ENCODE peak calls at places on chromosomes 11 and 22, in nine cellular contexts. Y, U, E, K, P, M, F, Q and C are unnamed samples.

GRCh38 chr11:68044145-68044813 is 5.5 kb downstream of the TCIRG1 start:
- DNase-seq in Y (no peak), U (peak), E (no peak), K (no peak), P (no peak), M (no peak), F (no peak), Q (no peak), C (no peak)

GRCh38 chr11:118629761-118630661 is 22.6 kb downstream of the PHLDB1 start:
- DNase-seq in Y (no peak), U (peak), E (no peak), K (peak), P (no peak), M (peak), F (no peak), Q (no peak), C (peak)

GRCh38 chr22:41482319-41482935 is 13.5 kb downstream of the ACO2 start:
- DNase-seq in Y (no peak), U (no peak), E (no peak), K (no peak), P (no peak), M (no peak), F (no peak), Q (no peak), C (no peak)

GRCh38 chr11:65165847-65166317 is 4.2 kb upstream of the SPDYC start:
- DNase-seq in Y (no peak), U (no peak), E (no peak), K (peak), P (peak), M (no peak), F (no peak), Q (no peak), C (peak)

GRCh38 chr11:45413156-45413833 is 127.2 kb upstream of the SYT13 start:
- DNase-seq in Y (no peak), U (no peak), E (no peak), K (no peak), P (no peak), M (no peak), F (no peak), Q (no peak), C (no peak)

GRCh38 chr11:79055866-79056632 is 384.8 kb downstream of the TENM4 start:
- DNase-seq in Y (no peak), U (no peak), E (no peak), K (no peak), P (no peak), M (no peak), F (no peak), Q (no peak), C (no peak)

GRCh38 chr22:28500005-28500404 is 179.6 kb downstream of the TTC28 start:
- DNase-seq in Y (no peak), U (no peak), E (no peak), K (no peak), P (no peak), M (no peak), F (no peak), Q (no peak), C (no peak)

GRCh38 chr22:35218079-35218478 is 39.2 kb upstream of the HMGXB4 start:
- DNase-seq in Y (no peak), U (no peak), E (no peak), K (no peak), P (no peak), M (no peak), F (no peak), Q (no peak), C (no peak)

GRCh38 chr11:15942936-15943335 is 413.4 kb downstream of the SOX6 start:
- DNase-seq in Y (no peak), U (no peak), E (peak), K (no peak), P (no peak), M (no peak), F (no peak), Q (no peak), C (no peak)

GRCh38 chr11:5923427-5923776 is 18.6 kb upstream of the OR56A3 start:
- DNase-seq in Y (no peak), U (no peak), E (no peak), K (no peak), P (no peak), M (no peak), F (no peak), Q (no peak), C (no peak)

GRCh38 chr22:42078469-42079318 is 806 bp upstream of the SMDT1 start:
- DNase-seq in Y (peak), U (peak), E (peak), K (no peak), P (peak), M (no peak), F (no peak), Q (no peak), C (no peak)

GRCh38 chr11:71235719-71236118 is 16.7 kb downstream of the SHANK2 start:
- DNase-seq in Y (no peak), U (peak), E (peak), K (no peak), P (no peak), M (no peak), F (no peak), Q (no peak), C (no peak)

GRCh38 chr11:19432370-19433163 is 191.8 kb upstream of the E2F8 start:
- DNase-seq in Y (no peak), U (no peak), E (no peak), K (peak), P (no peak), M (peak), F (no peak), Q (no peak), C (no peak)

GRCh38 chr11:114262681-114263509 is 33.3 kb upstream of the NNMT start:
- DNase-seq in Y (no peak), U (no peak), E (no peak), K (no peak), P (no peak), M (peak), F (no peak), Q (no peak), C (no peak)

GRCh38 chr22:46287873-46288751 is 8.6 kb upstream of the GTSE1 start:
- DNase-seq in Y (no peak), U (peak), E (peak), K (peak), P (no peak), M (no peak), F (no peak), Q (no peak), C (no peak)

GRCh38 chr22:45226681-45227186 is 14.0 kb downstream of the KIAA0930 start:
- DNase-seq in Y (no peak), U (peak), E (peak), K (no peak), P (peak), M (peak), F (no peak), Q (no peak), C (peak)

GRCh38 chr22:20014526-20015186 is 2.0 kb downstream of the ARVCF start:
- DNase-seq in Y (no peak), U (no peak), E (no peak), K (no peak), P (peak), M (no peak), F (no peak), Q (no peak), C (no peak)

GRCh38 chr22:43479962-43480361 is 68.1 kb downstream of the MPPED1 start:
- DNase-seq in Y (no peak), U (no peak), E (no peak), K (no peak), P (no peak), M (no peak), F (no peak), Q (no peak), C (no peak)

GRCh38 chr11:102115557-102115956 is 5.3 kb downstream of the YAP1 start:
- DNase-seq in Y (peak), U (no peak), E (no peak), K (peak), P (no peak), M (peak), F (no peak), Q (no peak), C (no peak)

GRCh38 chr22:30228509-30229359 is 17.8 kb downstream of the LIF start:
- DNase-seq in Y (no peak), U (no peak), E (no peak), K (no peak), P (no peak), M (peak), F (no peak), Q (no peak), C (no peak)

GRCh38 chr11:36367806-36368680 is 72.0 kb downstream of the PRR5L start:
- DNase-seq in Y (no peak), U (no peak), E (no peak), K (no peak), P (no peak), M (no peak), F (no peak), Q (no peak), C (no peak)

GRCh38 chr22:40176921-40177737 is 596 bp upstream of the TNRC6B start:
- DNase-seq in Y (peak), U (no peak), E (no peak), K (peak), P (peak), M (peak), F (no peak), Q (peak), C (peak)

GRCh38 chr11:121036981-121037380 is 13.1 kb downstream of the TBCEL start:
- DNase-seq in Y (no peak), U (no peak), E (no peak), K (no peak), P (no peak), M (no peak), F (no peak), Q (no peak), C (no peak)

GRCh38 chr11:65786786-65787636 is at the start of gene OVOL1:
- DNase-seq in Y (peak), U (peak), E (no peak), K (peak), P (peak), M (peak), F (no peak), Q (no peak), C (no peak)

GRCh38 chr11:12439615-12440014 is 62.2 kb downstream of the PARVA start:
- DNase-seq in Y (no peak), U (no peak), E (no peak), K (peak), P (no peak), M (no peak), F (no peak), Q (no peak), C (no peak)

GRCh38 chr11:71086687-71087258 is 165.6 kb downstream of the SHANK2 start:
- DNase-seq in Y (peak), U (no peak), E (no peak), K (no peak), P (peak), M (peak), F (no peak), Q (no peak), C (no peak)

GRCh38 chr11:94762208-94762607 is 5.9 kb upstream of the AMOTL1 start:
- DNase-seq in Y (no peak), U (no peak), E (no peak), K (no peak), P (no peak), M (no peak), F (no peak), Q (no peak), C (no peak)

GRCh38 chr11:131027501-131027900 is 111.2 kb upstream of the SNX19 start:
- DNase-seq in Y (no peak), U (no peak), E (no peak), K (no peak), P (no peak), M (no peak), F (no peak), Q (no peak), C (no peak)

GRCh38 chr11:131025020-131025419 is 108.7 kb upstream of the SNX19 start:
- DNase-seq in Y (no peak), U (no peak), E (no peak), K (no peak), P (no peak), M (peak), F (no peak), Q (no peak), C (no peak)

DNA sequence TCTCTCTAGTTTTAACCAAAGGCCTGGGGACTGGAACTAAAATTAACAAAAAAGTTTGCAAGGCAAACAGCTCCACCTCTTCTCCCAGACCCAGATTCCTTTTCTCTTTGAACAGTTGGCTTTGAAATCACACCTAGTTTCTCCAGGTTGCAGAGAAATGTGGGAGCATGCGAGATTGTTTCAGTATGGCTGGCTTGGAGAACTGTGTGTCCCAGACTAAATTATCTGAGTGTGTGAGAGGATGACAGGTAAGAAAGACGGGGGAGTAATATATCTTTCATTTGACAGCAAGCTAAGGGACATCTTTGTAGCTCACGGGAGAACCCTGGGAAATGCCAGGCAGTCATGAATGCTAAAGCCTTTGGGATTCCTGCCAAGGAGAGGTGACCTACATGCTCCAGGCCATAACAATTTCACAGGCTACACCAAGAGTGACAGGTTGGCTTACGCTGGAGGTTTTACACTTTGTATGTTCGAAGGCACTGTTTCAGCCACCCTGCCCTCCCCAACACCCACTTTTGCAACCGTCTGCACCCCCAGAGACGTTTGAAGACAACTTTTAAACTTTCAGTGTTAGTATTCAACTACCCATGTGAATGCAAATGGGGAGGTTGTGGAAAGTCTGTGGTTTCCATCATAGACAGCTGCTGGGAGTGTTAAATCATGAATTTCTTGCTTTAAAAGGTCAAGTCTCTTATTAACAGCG is 109.3 kb upstream of the SNX19 start:
- DNase-seq in Y (no peak), U (no peak), E (no peak), K (no peak), P (no peak), M (no peak), F (no peak), Q (no peak), C (no peak)
- TF ChIP-seq CTCF in Y (no peak), U (no peak), E (no peak), K (no peak), P (no peak), M (no peak), F (peak), Q (no peak), C (no peak)

GRCh38 chr11:122645847-122646246 is 9.7 kb upstream of the UBASH3B start:
- DNase-seq in Y (no peak), U (no peak), E (no peak), K (no peak), P (no peak), M (no peak), F (no peak), Q (no peak), C (no peak)
- TF ChIP-seq CTCF in Y (no peak), U (no peak), E (no peak), K (no peak), P (no peak), M (no peak), F (no peak), Q (no peak), C (no peak)

GRCh38 chr11:73466643-73467042 is 90.4 kb downstream of the RELT start:
- DNase-seq in Y (no peak), U (no peak), E (no peak), K (no peak), P (no peak), M (no peak), F (no peak), Q (no peak), C (no peak)
- TF ChIP-seq CTCF in Y (no peak), U (no peak), E (no peak), K (no peak), P (no peak), M (no peak), F (no peak), Q (no peak), C (no peak)

GRCh38 chr11:60345489-60345888 is 18.4 kb downstream of the MS4A6E start:
- DNase-seq in Y (no peak), U (peak), E (no peak), K (peak), P (no peak), M (peak), F (no peak), Q (no peak), C (no peak)

GRCh38 chr11:60348116-60348515 is 21.1 kb downstream of the MS4A6E start:
- DNase-seq in Y (no peak), U (no peak), E (no peak), K (no peak), P (no peak), M (no peak), F (no peak), Q (no peak), C (no peak)

GRCh38 chr11:60347084-60347797 is 20.2 kb downstream of the MS4A6E start:
- DNase-seq in Y (no peak), U (no peak), E (no peak), K (no peak), P (no peak), M (no peak), F (no peak), Q (no peak), C (no peak)

GRCh38 chr11:60344146-60344545 is 17.1 kb downstream of the MS4A6E start:
- DNase-seq in Y (no peak), U (no peak), E (no peak), K (no peak), P (no peak), M (no peak), F (no peak), Q (no peak), C (no peak)

GRCh38 chr11:60343094-60343704 is 16.1 kb downstream of the MS4A6E start:
- DNase-seq in Y (no peak), U (no peak), E (no peak), K (no peak), P (no peak), M (peak), F (no peak), Q (no peak), C (no peak)
- TF ChIP-seq CTCF in Y (peak), U (peak), E (no peak), K (peak), P (peak), M (peak), F (peak), Q (peak), C (peak)

GRCh38 chr11:96943970-96944369 is 554.2 kb downstream of the JRKL start:
- DNase-seq in Y (no peak), U (no peak), E (no peak), K (no peak), P (no peak), M (no peak), F (no peak), Q (no peak), C (no peak)

GRCh38 chr11:96954587-96954986 is 564.8 kb downstream of the JRKL start:
- DNase-seq in Y (no peak), U (no peak), E (no peak), K (no peak), P (no peak), M (no peak), F (no peak), Q (no peak), C (no peak)

GRCh38 chr11:96948066-96948465 is 558.3 kb downstream of the JRKL start:
- DNase-seq in Y (no peak), U (no peak), E (no peak), K (no peak), P (no peak), M (no peak), F (no peak), Q (no peak), C (no peak)

DNA sequence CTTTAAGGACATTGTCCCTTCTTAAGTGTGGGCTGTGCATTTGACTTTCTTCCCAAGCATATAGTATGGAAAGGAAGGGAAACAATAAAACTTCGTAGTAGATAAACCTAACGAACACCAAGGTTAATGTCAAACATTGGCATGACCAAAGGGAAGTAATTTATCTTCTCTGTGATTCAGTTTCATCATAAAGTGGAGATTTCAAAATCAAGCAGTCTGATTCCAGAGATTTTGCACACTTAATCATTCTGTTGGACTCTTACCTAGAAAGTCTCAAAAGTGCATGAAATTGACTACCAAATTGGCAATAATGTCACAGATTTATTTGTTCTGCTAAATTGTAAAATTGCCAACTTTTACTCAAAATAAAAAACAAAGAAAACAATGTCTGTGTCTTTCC is 559.7 kb downstream of the JRKL start:
- DNase-seq in Y (no peak), U (no peak), E (no peak), K (no peak), P (no peak), M (no peak), F (no peak), Q (no peak), C (no peak)
- TF ChIP-seq CTCF in Y (no peak), U (no peak), E (no peak), K (no peak), P (no peak), M (no peak), F (no peak), Q (no peak), C (no peak)

DNA sequence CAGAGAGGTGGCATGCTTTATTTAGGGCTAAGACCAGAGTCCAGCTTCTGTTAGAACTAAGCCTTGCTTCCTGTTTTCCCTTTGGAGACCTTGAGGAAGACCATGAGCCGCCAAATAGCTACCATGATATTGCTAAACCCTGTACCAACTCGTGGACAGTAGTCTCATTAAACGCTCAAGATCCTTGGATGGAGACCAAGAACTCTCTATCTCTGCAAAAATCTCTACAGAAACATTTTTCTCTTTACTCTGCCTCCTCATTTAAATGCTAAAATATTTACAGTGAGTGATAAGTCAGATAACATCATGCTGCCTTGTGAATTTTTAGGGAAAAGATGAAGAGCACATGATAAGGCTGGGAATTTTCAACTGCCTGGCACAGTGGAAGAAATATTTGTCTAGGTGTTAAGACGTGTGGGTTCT is 197.8 kb downstream of the MAML2 start:
- DNase-seq in Y (peak), U (no peak), E (no peak), K (no peak), P (no peak), M (no peak), F (no peak), Q (no peak), C (no peak)
- TF ChIP-seq CTCF in Y (no peak), U (no peak), E (no peak), K (no peak), P (no peak), M (no peak), F (no peak), Q (no peak), C (no peak)

DNA sequence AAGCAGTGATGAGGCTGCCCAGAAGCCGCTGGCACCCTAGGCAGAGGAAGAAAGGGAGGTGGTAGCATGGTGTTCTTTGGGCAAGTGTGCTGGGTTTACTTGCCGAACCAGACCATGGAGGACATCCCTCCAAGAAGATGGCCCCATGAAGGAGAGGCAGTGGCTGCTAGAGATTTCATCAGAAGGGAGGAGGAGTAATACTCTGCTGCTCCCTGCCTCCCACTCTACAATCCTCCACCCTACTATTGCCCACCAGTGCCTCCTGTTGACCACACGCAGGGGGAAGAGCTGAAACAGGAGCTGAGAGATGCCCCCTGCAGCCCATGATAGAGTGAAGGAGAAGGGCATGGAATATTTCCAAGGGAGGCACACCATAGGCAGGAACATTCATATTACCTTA is 51.0 kb upstream of the PRSS23 start:
- DNase-seq in Y (no peak), U (no peak), E (no peak), K (no peak), P (no peak), M (no peak), F (no peak), Q (no peak), C (no peak)
- TF ChIP-seq CTCF in Y (no peak), U (no peak), E (no peak), K (no peak), P (no peak), M (no peak), F (peak), Q (no peak), C (no peak)

GRCh38 chr11:93613432-93613831 is 48.0 kb upstream of the CEP295 start:
- DNase-seq in Y (no peak), U (no peak), E (no peak), K (no peak), P (no peak), M (no peak), F (no peak), Q (no peak), C (no peak)

GRCh38 chr11:93608280-93608862 is 53.1 kb upstream of the CEP295 start:
- DNase-seq in Y (no peak), U (no peak), E (no peak), K (no peak), P (no peak), M (peak), F (no peak), Q (no peak), C (peak)

GRCh38 chr11:93611836-93612677 is 49.4 kb upstream of the CEP295 start:
- DNase-seq in Y (no peak), U (no peak), E (no peak), K (peak), P (no peak), M (no peak), F (no peak), Q (no peak), C (no peak)

GRCh38 chr11:93614111-93614784 is 47.2 kb upstream of the CEP295 start:
- DNase-seq in Y (no peak), U (no peak), E (no peak), K (no peak), P (no peak), M (no peak), F (no peak), Q (peak), C (no peak)
- TF ChIP-seq CTCF in Y (no peak), U (no peak), E (no peak), K (no peak), P (no peak), M (peak), F (peak), Q (no peak), C (no peak)